ENCODE peak calls at places on chromosomes 16 and 17, in seven cellular contexts. One of them, this sample, is unnamed.

GRCh38 chr16:683396-684066 is 603 bp downstream of the JMJD8 start:
- DNase-seq in epithelial cell of esophagus: no peak
- DNase-seq in foreskin fibroblast: no peak
- DNase-seq in CD8-positive, alpha-beta memory T cell: no peak
- DNase-seq in activated naive CD8-positive, alpha-beta T cell treated with anti-CD3 and anti-CD28 coated beads, Interleukin-2, amount 50 U/mL, for 24 hours: peak; percentile 31
- DNase-seq in ascending aorta: no peak
- DNase-seq in HTR-8/SVneo: no peak
- DNase-seq in this sample: no peak

GRCh38 chr16:86317617-86318021 is 192.7 kb upstream of the FOXF1 start:
- DNase-seq in foreskin fibroblast: no peak
- DNase-seq in ascending aorta: no peak
- DNase-seq in epithelial cell of esophagus: no peak
- DNase-seq in CD8-positive, alpha-beta memory T cell: no peak
- DNase-seq in activated naive CD8-positive, alpha-beta T cell treated with anti-CD3 and anti-CD28 coated beads, Interleukin-2, amount 50 U/mL, for 24 hours: no peak
- DNase-seq in HTR-8/SVneo: no peak
- DNase-seq in this sample: no peak

GRCh38 chr16:88905563-88905962 is 39.1 kb upstream of the PABPN1L start:
- DNase-seq in HTR-8/SVneo: no peak
- DNase-seq in activated naive CD8-positive, alpha-beta T cell treated with anti-CD3 and anti-CD28 coated beads, Interleukin-2, amount 50 U/mL, for 24 hours: peak; percentile 19
- DNase-seq in epithelial cell of esophagus: peak; percentile 10
- DNase-seq in ascending aorta: no peak
- DNase-seq in CD8-positive, alpha-beta memory T cell: no peak
- DNase-seq in foreskin fibroblast: no peak
- DNase-seq in this sample: peak; percentile 19

GRCh38 chr17:74059471-74059870 is 144.0 kb upstream of the RPL38 start:
- DNase-seq in epithelial cell of esophagus: no peak
- DNase-seq in foreskin fibroblast: no peak
- DNase-seq in activated naive CD8-positive, alpha-beta T cell treated with anti-CD3 and anti-CD28 coated beads, Interleukin-2, amount 50 U/mL, for 24 hours: no peak
- DNase-seq in CD8-positive, alpha-beta memory T cell: no peak
- DNase-seq in HTR-8/SVneo: no peak
- DNase-seq in ascending aorta: no peak
- DNase-seq in this sample: no peak

GRCh38 chr17:58575511-58575910 is 61.1 kb upstream of the MTMR4 start:
- DNase-seq in activated naive CD8-positive, alpha-beta T cell treated with anti-CD3 and anti-CD28 coated beads, Interleukin-2, amount 50 U/mL, for 24 hours: no peak
- DNase-seq in foreskin fibroblast: peak; percentile 34
- DNase-seq in epithelial cell of esophagus: peak; percentile 93
- DNase-seq in HTR-8/SVneo: peak; percentile 30
- DNase-seq in ascending aorta: no peak
- DNase-seq in CD8-positive, alpha-beta memory T cell: no peak
- DNase-seq in this sample: no peak

GRCh38 chr16:85335584-85336492 is 223.6 kb upstream of the CIBAR2 start:
- DNase-seq in activated naive CD8-positive, alpha-beta T cell treated with anti-CD3 and anti-CD28 coated beads, Interleukin-2, amount 50 U/mL, for 24 hours: no peak
- DNase-seq in ascending aorta: no peak
- DNase-seq in foreskin fibroblast: no peak
- DNase-seq in epithelial cell of esophagus: peak; percentile 67
- DNase-seq in CD8-positive, alpha-beta memory T cell: no peak
- DNase-seq in HTR-8/SVneo: no peak
- DNase-seq in this sample: no peak

GRCh38 chr16:3645108-3645503 is 9.4 kb upstream of the DNASE1 start:
- DNase-seq in HTR-8/SVneo: no peak
- DNase-seq in ascending aorta: no peak
- DNase-seq in foreskin fibroblast: no peak
- DNase-seq in activated naive CD8-positive, alpha-beta T cell treated with anti-CD3 and anti-CD28 coated beads, Interleukin-2, amount 50 U/mL, for 24 hours: no peak
- DNase-seq in epithelial cell of esophagus: no peak
- DNase-seq in CD8-positive, alpha-beta memory T cell: no peak
- DNase-seq in this sample: no peak

GRCh38 chr17:15649861-15650391 is 30.4 kb upstream of the FBXW10B start:
- DNase-seq in epithelial cell of esophagus: peak; percentile 78
- DNase-seq in ascending aorta: peak; percentile 78
- DNase-seq in CD8-positive, alpha-beta memory T cell: no peak
- DNase-seq in activated naive CD8-positive, alpha-beta T cell treated with anti-CD3 and anti-CD28 coated beads, Interleukin-2, amount 50 U/mL, for 24 hours: no peak
- DNase-seq in HTR-8/SVneo: no peak
- DNase-seq in foreskin fibroblast: no peak
- DNase-seq in this sample: no peak

GRCh38 chr16:85304337-85304736 is 192.1 kb upstream of the CIBAR2 start:
- DNase-seq in activated naive CD8-positive, alpha-beta T cell treated with anti-CD3 and anti-CD28 coated beads, Interleukin-2, amount 50 U/mL, for 24 hours: no peak
- DNase-seq in foreskin fibroblast: no peak
- DNase-seq in HTR-8/SVneo: no peak
- DNase-seq in ascending aorta: no peak
- DNase-seq in CD8-positive, alpha-beta memory T cell: no peak
- DNase-seq in epithelial cell of esophagus: no peak
- DNase-seq in this sample: peak; percentile 17

GRCh38 chr16:772959-773358 is 12.4 kb downstream of the MSLN start:
- DNase-seq in ascending aorta: no peak
- DNase-seq in HTR-8/SVneo: no peak
- DNase-seq in epithelial cell of esophagus: no peak
- DNase-seq in foreskin fibroblast: no peak
- DNase-seq in CD8-positive, alpha-beta memory T cell: no peak
- DNase-seq in activated naive CD8-positive, alpha-beta T cell treated with anti-CD3 and anti-CD28 coated beads, Interleukin-2, amount 50 U/mL, for 24 hours: no peak
- DNase-seq in this sample: no peak

GRCh38 chr17:55492951-55493350 is 18.3 kb downstream of the SMIM36 start:
- DNase-seq in ascending aorta: no peak
- DNase-seq in CD8-positive, alpha-beta memory T cell: no peak
- DNase-seq in activated naive CD8-positive, alpha-beta T cell treated with anti-CD3 and anti-CD28 coated beads, Interleukin-2, amount 50 U/mL, for 24 hours: no peak
- DNase-seq in HTR-8/SVneo: no peak
- DNase-seq in foreskin fibroblast: no peak
- DNase-seq in epithelial cell of esophagus: no peak
- DNase-seq in this sample: no peak